ENCODE peak calls at places on chromosomes 2 and 18, in five cellular contexts. Y is kidney, K is WERI-Rb-1, S is Panc1, A is PC-3. B is an unnamed sample.

GRCh38 chr2:168192839-168193616 is 54.4 kb downstream of the STK39 start:
- DNase-seq in Y (no peak), K (no peak), S (no peak), A (peak; percentile 42), B (peak; percentile 27)

GRCh38 chr18:69102959-69103358 is 297.7 kb upstream of the DOK6 start:
- DNase-seq in Y (no peak), K (no peak), S (no peak), A (no peak), B (no peak)

GRCh38 chr2:63003349-63003748 is 47.3 kb upstream of the OTX1 start:
- DNase-seq in Y (no peak), K (no peak), S (no peak), A (no peak), B (no peak)

GRCh38 chr2:161606327-161606726 is 17.9 kb upstream of the SLC4A10 start:
- DNase-seq in Y (no peak), K (no peak), S (no peak), A (no peak), B (no peak)

GRCh38 chr2:96249654-96250053 is 16.1 kb downstream of the TMEM127 start:
- DNase-seq in Y (peak; percentile 60), K (no peak), S (no peak), A (no peak), B (no peak)

GRCh38 chr2:68925298-68925885 is 27.3 kb downstream of the GKN2 start:
- DNase-seq in Y (no peak), K (peak; percentile 50), S (peak; percentile 66), A (peak; percentile 81), B (peak; percentile 25)

GRCh38 chr2:30771200-30771599 is 36.0 kb downstream of the CAPN13 start:
- DNase-seq in Y (no peak), K (no peak), S (no peak), A (no peak), B (no peak)

GRCh38 chr2:167492486-167492885 is 604.2 kb downstream of the XIRP2 start:
- DNase-seq in Y (no peak), K (no peak), S (no peak), A (no peak), B (no peak)

GRCh38 chr2:10558281-10559030 is 110.3 kb upstream of the ODC1 start:
- DNase-seq in Y (peak; percentile 56), K (no peak), S (no peak), A (no peak), B (no peak)

GRCh38 chr18:48238206-48238605 is 171.0 kb downstream of the ZBTB7C start:
- DNase-seq in Y (no peak), K (no peak), S (no peak), A (peak; percentile 49), B (no peak)

GRCh38 chr18:3793545-3793944 is 343.6 kb downstream of the TGIF1 start:
- DNase-seq in Y (no peak), K (no peak), S (no peak), A (no peak), B (no peak)

GRCh38 chr2:200713704-200714064 is 98.0 kb upstream of the BZW1 start:
- DNase-seq in Y (peak; percentile 58), K (no peak), S (no peak), A (no peak), B (no peak)

GRCh38 chr2:182358601-182359000 is 68.2 kb downstream of the PDE1A start:
- DNase-seq in Y (no peak), K (no peak), S (no peak), A (no peak), B (no peak)

GRCh38 chr2:58032016-58032750 is 14.4 kb upstream of the VRK2 start:
- DNase-seq in Y (no peak), K (no peak), S (no peak), A (no peak), B (no peak)

GRCh38 chr2:48205137-48205798 is 299.0 kb upstream of the FBXO11 start:
- DNase-seq in Y (no peak), K (peak; percentile 37), S (no peak), A (no peak), B (no peak)

GRCh38 chr2:63001576-63001975 is 49.1 kb upstream of the OTX1 start:
- DNase-seq in Y (no peak), K (no peak), S (no peak), A (no peak), B (no peak)

GRCh38 chr2:26298638-26299393 is 47.1 kb upstream of the SELENOI start:
- DNase-seq in Y (no peak), K (no peak), S (no peak), A (no peak), B (peak; percentile 31)

GRCh38 chr2:239570216-239570925 is 169.6 kb upstream of the HDAC4 start:
- DNase-seq in Y (no peak), K (no peak), S (no peak), A (no peak), B (no peak)

GRCh38 chr2:37827911-37828411 is 97.1 kb upstream of the RMDN2 start:
- DNase-seq in Y (no peak), K (no peak), S (no peak), A (peak; percentile 39), B (no peak)

GRCh38 chr2:177044686-177045085 is 167.9 kb upstream of the HNRNPA3 start:
- DNase-seq in Y (no peak), K (no peak), S (no peak), A (no peak), B (no peak)

GRCh38 chr2:109186656-109187250 is 57.7 kb downstream of the SH3RF3 start:
- DNase-seq in Y (peak; percentile 8), K (no peak), S (no peak), A (no peak), B (no peak)

GRCh38 chr2:102848366-102848839 is 86.6 kb downstream of the TMEM182 start:
- DNase-seq in Y (peak; percentile 92), K (peak; percentile 60), S (no peak), A (peak; percentile 28), B (no peak)

GRCh38 chr2:134375935-134376334 is 122.1 kb downstream of the MGAT5 start:
- DNase-seq in Y (no peak), K (peak; percentile 78), S (no peak), A (peak; percentile 47), B (no peak)

GRCh38 chr2:118990757-118991545 is 49.0 kb downstream of the MARCO start:
- DNase-seq in Y (peak; percentile 23), K (peak; percentile 56), S (no peak), A (no peak), B (no peak)

GRCh38 chr18:30487962-30488361 is 554.6 kb downstream of the DSC3 start:
- DNase-seq in Y (no peak), K (no peak), S (no peak), A (peak; percentile 11), B (no peak)

GRCh38 chr2:34652636-34653035 is 1053.5 kb upstream of the FAM98A start:
- DNase-seq in Y (no peak), K (no peak), S (no peak), A (peak; percentile 31), B (no peak)

GRCh38 chr18:44781890-44782289 is 101.2 kb downstream of the SETBP1 start:
- DNase-seq in Y (no peak), K (no peak), S (no peak), A (no peak), B (no peak)

GRCh38 chr18:44779893-44780292 is 99.2 kb downstream of the SETBP1 start:
- DNase-seq in Y (no peak), K (no peak), S (no peak), A (no peak), B (no peak)

GRCh38 chr18:44782617-44783016 is 101.9 kb downstream of the SETBP1 start:
- DNase-seq in Y (no peak), K (no peak), S (no peak), A (no peak), B (no peak)

GRCh38 chr18:44777429-44778192 is 96.9 kb downstream of the SETBP1 start:
- DNase-seq in Y (no peak), K (no peak), S (no peak), A (no peak), B (no peak)

GRCh38 chr18:44778788-44779187 is 98.1 kb downstream of the SETBP1 start:
- DNase-seq in Y (no peak), K (peak; percentile 55), S (no peak), A (no peak), B (no peak)
- TF ChIP-seq CTCF in Y (no peak), K (no peak), S (no peak), A (no peak), B (no peak)

GRCh38 chr2:241932895-241933174 is 63.3 kb downstream of the RTP5 start:
- DNase-seq in Y (no peak), K (no peak), S (no peak), A (no peak), B (no peak)
- H3K27ac ChIP-seq in Y (no peak overlapping the region), K (no peak overlapping the region), S (no peak overlapping the region), A (no peak overlapping the region), B (no peak overlapping the region)

GRCh38 chr2:50318147-50318546 is 713.8 kb downstream of the NRXN1 start:
- DNase-seq in Y (no peak), K (no peak), S (no peak), A (no peak), B (no peak)
- TF ChIP-seq CTCF in Y (no peak), K (peak; percentile 16), S (no peak), A (peak; percentile 19), B (no peak)

DNA sequence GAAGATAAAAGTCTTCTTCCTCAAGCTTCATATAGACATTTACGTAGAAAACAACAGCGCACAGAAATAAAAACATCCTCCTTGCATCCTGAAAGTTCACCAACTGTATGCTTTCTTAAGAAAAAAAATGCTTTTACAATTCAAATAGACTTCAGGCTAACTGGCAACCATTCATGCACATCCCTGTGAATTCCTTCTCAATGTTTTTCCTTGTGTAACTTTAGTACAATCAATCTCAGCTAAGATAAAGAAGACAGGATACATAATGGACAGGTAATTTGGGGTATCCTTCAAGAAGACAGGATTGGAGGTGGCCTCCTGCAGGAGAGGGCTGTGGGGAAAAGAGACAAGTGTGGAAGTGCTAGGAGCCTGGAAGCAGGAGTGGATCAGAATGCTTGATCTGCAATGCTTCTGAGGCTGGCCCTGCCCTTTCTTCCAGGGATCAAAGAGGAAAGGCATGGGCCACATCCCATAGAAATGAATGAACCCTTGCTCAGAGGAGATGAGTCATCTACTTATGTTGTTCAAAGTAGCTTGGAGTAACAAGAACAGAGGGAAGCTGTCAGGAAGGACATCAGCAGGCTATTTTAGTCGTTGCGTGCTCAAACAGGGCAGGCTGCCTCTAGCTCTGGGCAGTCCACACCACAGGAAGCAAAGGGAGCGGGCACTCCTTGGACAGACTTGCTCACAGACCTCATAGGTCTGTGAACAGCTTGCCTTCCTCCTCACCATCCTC is 126.6 kb downstream of the TMEM131 start:
- DNase-seq in Y (no peak), K (no peak), S (peak; percentile 82), A (peak; percentile 95), B (no peak)
- H3K27ac ChIP-seq in Y (no peak overlapping the region), K (no peak overlapping the region), S (peak overlapping the region; percentile 79), A (peak overlapping the region; percentile 100), B (no peak overlapping the region)

DNA sequence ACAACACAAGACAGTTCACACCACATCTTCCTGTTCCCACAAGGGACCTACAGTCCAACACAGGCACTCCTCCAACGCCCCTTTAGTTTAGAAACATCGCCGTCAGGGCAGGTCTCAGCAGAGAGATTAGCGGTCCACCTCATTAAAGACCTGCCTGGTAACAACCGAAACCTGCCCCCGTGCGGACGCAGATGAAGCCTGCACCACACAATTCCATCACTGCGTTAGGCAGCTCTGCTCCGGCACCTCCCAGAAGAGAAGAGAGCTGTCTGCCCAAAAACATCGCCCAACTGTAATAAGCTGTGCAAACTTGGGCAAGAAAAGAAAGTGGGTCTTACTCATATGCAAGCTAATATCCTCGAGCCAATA is 32.7 kb downstream of the ZNF516 start:
- DNase-seq in Y (no peak), K (no peak), S (no peak), A (no peak), B (no peak)
- TF ChIP-seq CTCF in Y (no peak), K (no peak), S (no peak), A (no peak), B (no peak)